ENCODE peak calls at places on chromosomes 12 and 14, in eight cellular contexts. Y is neural crest cell, Q is right lobe of liver, N is nephron progenitor cell, K is BE2C, L is heart right ventricle, Z is H9, T is HFFc6. V is an unnamed sample.

GRCh38 chr12:92210062-92210461 is 64.4 kb upstream of the BTG1 start:
- DNase-seq in Y (no peak), Q (no peak), N (no peak), K (no peak), L (no peak), Z (no peak), T (no peak), V (no peak)

GRCh38 chr12:42698213-42698612 is 108.7 kb upstream of the PRICKLE1 start:
- DNase-seq in Y (no peak), Q (no peak), N (no peak), K (no peak), L (no peak), Z (no peak), T (no peak), V (no peak)

GRCh38 chr12:83826112-83826511 is 1086.5 kb downstream of the SLC6A15 start:
- DNase-seq in Y (peak; percentile 37), Q (no peak), N (peak; percentile 60), K (peak; percentile 73), L (no peak), Z (peak; percentile 84), T (peak; percentile 50), V (peak; percentile 28)

GRCh38 chr12:96093543-96094196 is 58.3 kb upstream of the LTA4H start:
- DNase-seq in Y (no peak), Q (no peak), N (no peak), K (no peak), L (no peak), Z (no peak), T (no peak), V (no peak)

GRCh38 chr12:29041621-29042020 is 107.5 kb upstream of the FAR2 start:
- DNase-seq in Y (no peak), Q (no peak), N (no peak), K (no peak), L (no peak), Z (no peak), T (peak; percentile 67), V (no peak)

GRCh38 chr12:76915381-76916169 is 36.8 kb upstream of the CSRP2 start:
- DNase-seq in Y (no peak), Q (no peak), N (no peak), K (no peak), L (no peak), Z (no peak), T (peak; percentile 37), V (no peak)

GRCh38 chr12:94202245-94203180 is 54.1 kb downstream of the PLXNC1 start:
- DNase-seq in Y (no peak), Q (no peak), N (no peak), K (no peak), L (no peak), Z (no peak), T (no peak), V (no peak)

GRCh38 chr12:8692573-8692972 is 5.2 kb upstream of the RIMKLB start:
- DNase-seq in Y (peak; percentile 25), Q (no peak), N (peak; percentile 50), K (no peak), L (no peak), Z (peak; percentile 86), T (peak; percentile 12), V (no peak)

GRCh38 chr14:84453541-84453940 is 1076.4 kb upstream of the FLRT2 start:
- DNase-seq in Y (no peak), Q (no peak), N (no peak), K (no peak), L (no peak), Z (no peak), T (no peak), V (no peak)

GRCh38 chr14:106848330-106849121 is 1322.1 kb downstream of the TMEM121 start:
- DNase-seq in Y (no peak), Q (no peak), N (no peak), K (peak; percentile 12), L (no peak), Z (no peak), T (no peak), V (peak; percentile 27)

GRCh38 chr12:110284597-110284996 is 3.5 kb downstream of the ATP2A2 start:
- DNase-seq in Y (no peak), Q (no peak), N (no peak), K (no peak), L (no peak), Z (no peak), T (no peak), V (no peak)

GRCh38 chr14:68609012-68609411 is 183.9 kb downstream of the ZFP36L1 start:
- DNase-seq in Y (no peak), Q (no peak), N (no peak), K (no peak), L (no peak), Z (no peak), T (no peak), V (no peak)

GRCh38 chr14:42855159-42855558 is 1248.5 kb downstream of the LRFN5 start:
- DNase-seq in Y (no peak), Q (no peak), N (no peak), K (no peak), L (no peak), Z (no peak), T (no peak), V (no peak)

GRCh38 chr12:54350743-54351142 is 13.5 kb downstream of the GPR84 start:
- DNase-seq in Y (no peak), Q (no peak), N (no peak), K (no peak), L (no peak), Z (no peak), T (no peak), V (no peak)

GRCh38 chr12:104602426-104602825 is 145.7 kb downstream of the CHST11 start:
- DNase-seq in Y (no peak), Q (no peak), N (no peak), K (no peak), L (no peak), Z (no peak), T (no peak), V (no peak)

GRCh38 chr12:110248096-110248447 is 33.0 kb upstream of the ATP2A2 start:
- DNase-seq in Y (no peak), Q (peak; percentile 78), N (no peak), K (no peak), L (no peak), Z (no peak), T (no peak), V (no peak)

GRCh38 chr14:62002636-62003035 is 240.4 kb downstream of the SNAPC1 start:
- DNase-seq in Y (no peak), Q (no peak), N (no peak), K (no peak), L (no peak), Z (no peak), T (peak; percentile 8), V (no peak)

GRCh38 chr12:46579474-46579873 is 206.9 kb upstream of the SLC38A2 start:
- DNase-seq in Y (no peak), Q (no peak), N (no peak), K (no peak), L (no peak), Z (no peak), T (no peak), V (no peak)

GRCh38 chr12:91565246-91565645 is 382.6 kb upstream of the DCN start:
- DNase-seq in Y (no peak), Q (no peak), N (no peak), K (no peak), L (no peak), Z (no peak), T (no peak), V (no peak)

GRCh38 chr14:66388516-66388915 is 97.7 kb upstream of the CCDC196 start:
- DNase-seq in Y (no peak), Q (no peak), N (no peak), K (no peak), L (no peak), Z (no peak), T (no peak), V (no peak)

GRCh38 chr12:99154264-99154982 is 493.1 kb upstream of the GARIN6 start:
- DNase-seq in Y (peak; percentile 20), Q (no peak), N (peak; percentile 8), K (no peak), L (no peak), Z (peak; percentile 30), T (no peak), V (no peak)

GRCh38 chr12:6552140-6552551 is 3.7 kb downstream of the IFFO1 start:
- DNase-seq in Y (no peak), Q (no peak), N (no peak), K (no peak), L (peak; percentile 76), Z (peak; percentile 25), T (no peak), V (no peak)

GRCh38 chr14:93938766-93939303 is 11.7 kb downstream of the FAM181A start:
- DNase-seq in Y (no peak), Q (no peak), N (no peak), K (no peak), L (no peak), Z (no peak), T (no peak), V (no peak)

GRCh38 chr12:19489168-19489567 is 49.9 kb downstream of the AEBP2 start:
- DNase-seq in Y (no peak), Q (no peak), N (no peak), K (no peak), L (no peak), Z (no peak), T (no peak), V (no peak)

GRCh38 chr14:71410578-71411279 is 503.5 kb downstream of the PCNX1 start:
- DNase-seq in Y (no peak), Q (no peak), N (no peak), K (no peak), L (no peak), Z (no peak), T (no peak), V (no peak)

GRCh38 chr12:109461049-109461845 is 15.9 kb downstream of the KCTD10 start:
- DNase-seq in Y (no peak), Q (no peak), N (no peak), K (no peak), L (no peak), Z (no peak), T (no peak), V (peak; percentile 50)

GRCh38 chr12:121167232-121167820 is 34.6 kb downstream of the P2RX7 start:
- DNase-seq in Y (no peak), Q (no peak), N (no peak), K (no peak), L (no peak), Z (no peak), T (no peak), V (no peak)

GRCh38 chr12:75364918-75365317 is 26.0 kb upstream of the GLIPR1L2 start:
- DNase-seq in Y (no peak), Q (no peak), N (no peak), K (no peak), L (no peak), Z (no peak), T (no peak), V (no peak)
- TF ChIP-seq CTCF in Y (no peak), Q (no peak), N (no peak), K (no peak), L (no peak), Z (no peak), T (no peak), V (no peak)

GRCh38 chr14:88380405-88380804 is 5.1 kb upstream of the SPATA7 start:
- DNase-seq in Y (no peak), Q (no peak), N (no peak), K (no peak), L (no peak), Z (no peak), T (no peak), V (peak; percentile 18)
- TF ChIP-seq CTCF in Y (peak; percentile 43), Q (peak; percentile 17), N (no peak), K (peak; percentile 54), L (peak; percentile 48), Z (peak; percentile 32), T (peak; percentile 34), V (no peak)

GRCh38 chr14:31270196-31270772 is 62.7 kb upstream of the HECTD1 start:
- DNase-seq in Y (no peak), Q (no peak), N (no peak), K (peak; percentile 45), L (no peak), Z (peak; percentile 86), T (no peak), V (no peak)
- TF ChIP-seq CTCF in Y (no peak), Q (peak; percentile 11), N (no peak), K (peak; percentile 61), L (no peak), Z (peak; percentile 42), T (peak; percentile 71), V (peak; percentile 41)

GRCh38 chr14:65346895-65347294 is 65.6 kb upstream of the FUT8 start:
- DNase-seq in Y (no peak), Q (peak; percentile 45), N (no peak), K (no peak), L (peak; percentile 29), Z (no peak), T (no peak), V (no peak)
- TF ChIP-seq CTCF in Y (no peak), Q (no peak), N (no peak), K (no peak), L (no peak), Z (no peak), T (no peak), V (no peak)

V was measured in GM13976.